ENCODE peak calls at places on chromosomes 3 and 15, in nine cellular contexts. N is cardiac fibroblast; L is CD8-positive, alpha-beta T cell; H is GM23338; B is left lung; F is AG09319; Y is IMR-90; P is neural crest cell; Z is lower lobe of right lung. S is an unnamed sample.

GRCh38 chr3:27639271-27639670 is 82.9 kb downstream of the EOMES start:
- DNase-seq in P (no peak), L (no peak), F (no peak), H (no peak), Z (no peak), N (no peak), B (no peak), Y (no peak), S (no peak)

GRCh38 chr15:50257924-50258323 is 7.6 kb downstream of the HDC start:
- DNase-seq in Y (peak), Z (no peak), F (peak), H (no peak), L (no peak), P (no peak), N (peak), B (no peak), S (no peak)

GRCh38 chr3:45559560-45560118 is 34.9 kb upstream of the LIMD1 start:
- DNase-seq in L (no peak), Z (no peak), F (no peak), N (no peak), Y (no peak), H (no peak), P (no peak), B (no peak), S (no peak)

GRCh38 chr15:98000249-98001203 is 40.0 kb downstream of the ARRDC4 start:
- DNase-seq in N (no peak), H (no peak), Y (no peak), P (no peak), B (no peak), F (no peak), L (no peak), Z (no peak), S (no peak)

GRCh38 chr3:123481722-123482457 is 33.0 kb upstream of the ADCY5 start:
- DNase-seq in L (no peak), Y (no peak), N (no peak), Z (no peak), F (no peak), P (no peak), B (no peak), H (no peak), S (no peak)

GRCh38 chr3:109154989-109155388 is 18.5 kb downstream of the C3orf85 start:
- DNase-seq in B (no peak), Z (no peak), N (peak), Y (no peak), P (no peak), L (no peak), H (no peak), F (no peak), S (no peak)

GRCh38 chr3:93994056-93994455 is 14.1 kb downstream of the ARL13B start:
- DNase-seq in Z (no peak), L (no peak), Y (peak), P (no peak), B (no peak), N (peak), F (no peak), H (no peak), S (no peak)

GRCh38 chr15:100801256-100801900 is 78.3 kb upstream of the ALDH1A3 start:
- DNase-seq in L (no peak), Z (no peak), Y (no peak), B (no peak), N (no peak), H (no peak), F (no peak), P (no peak), S (no peak)

GRCh38 chr3:134650431-134651346 is at the start of gene KY:
- DNase-seq in F (no peak), B (peak), Z (peak), P (peak), Y (peak), N (peak), L (no peak), H (peak), S (no peak)

GRCh38 chr3:98565237-98565643 is 28.2 kb downstream of the CPOX start:
- DNase-seq in Y (no peak), L (no peak), B (no peak), F (no peak), P (no peak), Z (no peak), N (no peak), H (no peak), S (no peak)

GRCh38 chr3:183163563-183163962 is 1.0 kb upstream of the LAMP3 start:
- DNase-seq in Z (no peak), P (no peak), L (no peak), N (no peak), Y (no peak), F (no peak), B (no peak), H (peak), S (no peak)

GRCh38 chr15:66023322-66023972 is 154.2 kb downstream of the RAB11A start:
- DNase-seq in H (no peak), Z (no peak), P (no peak), N (no peak), Y (no peak), B (no peak), L (no peak), F (no peak), S (no peak)

GRCh38 chr15:65611888-65612615 is 1.1 kb upstream of the INTS14 start:
- DNase-seq in L (no peak), F (no peak), N (no peak), Y (no peak), B (no peak), Z (no peak), H (peak), P (no peak), S (no peak)

GRCh38 chr3:194814878-194815357 is 129.2 kb downstream of the FAM43A start:
- DNase-seq in F (no peak), Z (no peak), Y (peak), L (no peak), N (peak), P (no peak), B (no peak), H (no peak), S (no peak)

GRCh38 chr15:80679805-80680175 is 15.3 kb upstream of the ABHD17C start:
- DNase-seq in N (no peak), P (no peak), Z (no peak), B (no peak), F (no peak), Y (no peak), L (no peak), H (no peak), S (no peak)

GRCh38 chr3:159762238-159762637 is 226.4 kb upstream of the IL12A start:
- DNase-seq in B (no peak), P (no peak), L (no peak), Y (no peak), N (no peak), H (peak), Z (no peak), F (no peak), S (no peak)

GRCh38 chr3:71066356-71066755 is 517.2 kb downstream of the FOXP1 start:
- DNase-seq in P (no peak), Z (peak), N (peak), F (no peak), H (peak), Y (no peak), B (peak), L (no peak), S (no peak)

GRCh38 chr3:167913218-167913902 is 177.8 kb downstream of the SERPINI1 start:
- DNase-seq in L (no peak), Y (peak), B (no peak), F (no peak), Z (peak), P (no peak), H (peak), N (peak), S (no peak)

GRCh38 chr3:159950156-159950898 is 38.3 kb upstream of the IL12A start:
- DNase-seq in Z (no peak), L (no peak), N (no peak), Y (no peak), F (no peak), P (no peak), B (no peak), H (no peak), S (no peak)

GRCh38 chr15:90868261-90868689 is at the start of gene FURIN:
- DNase-seq in Y (no peak), H (no peak), F (no peak), Z (no peak), B (no peak), L (no peak), N (no peak), P (no peak), S (no peak)

GRCh38 chr3:144840866-144841265 is 869.2 kb downstream of the DIPK2A start:
- DNase-seq in N (peak), F (no peak), Y (no peak), L (no peak), Z (no peak), B (no peak), H (no peak), P (no peak), S (no peak)

GRCh38 chr3:181948286-181948685 is 236.6 kb downstream of the SOX2 start:
- DNase-seq in F (no peak), H (peak), Z (no peak), N (no peak), L (no peak), P (no peak), Y (no peak), B (no peak), S (no peak)

GRCh38 chr15:83204697-83205096 is 2.9 kb downstream of the HDGFL3 start:
- DNase-seq in B (no peak), H (peak), P (no peak), Y (no peak), L (no peak), F (no peak), N (no peak), Z (no peak), S (no peak)

GRCh38 chr3:27511724-27512422 is 27.7 kb upstream of the SLC4A7 start:
- DNase-seq in N (no peak), B (no peak), Y (no peak), F (no peak), L (no peak), H (no peak), Z (no peak), P (no peak), S (no peak)

GRCh38 chr15:40054056-40054745 is 15.2 kb upstream of the SRP14 start:
- DNase-seq in L (peak), Y (peak), Z (no peak), B (peak), F (no peak), P (no peak), N (no peak), H (no peak), S (no peak)

GRCh38 chr3:61858054-61858453 is 296.7 kb downstream of the PTPRG start:
- DNase-seq in L (no peak), Y (peak), B (no peak), H (no peak), N (peak), Z (no peak), P (no peak), F (no peak), S (no peak)

DNA sequence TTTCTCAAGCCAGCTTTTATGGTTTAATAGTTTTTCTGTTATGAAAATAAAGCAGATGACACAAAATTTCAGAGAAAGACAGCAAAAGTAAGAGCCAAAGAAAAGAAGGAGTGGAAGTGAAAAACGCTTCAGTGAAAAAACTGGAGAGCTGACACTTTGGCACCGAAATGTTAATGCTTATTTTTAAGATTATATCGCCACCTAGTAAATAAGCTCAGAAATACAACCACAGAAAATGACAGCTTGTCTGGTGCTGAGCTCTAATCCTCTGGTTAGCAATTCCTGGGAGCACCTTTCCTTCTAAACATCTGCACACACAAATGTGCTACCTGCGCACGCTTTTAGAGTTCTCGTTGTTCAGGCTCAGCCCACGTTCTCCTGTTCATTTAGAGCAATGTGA is 101.7 kb downstream of the ZPLD1 start:
- DNase-seq in H (peak), L (no peak), B (no peak), F (peak), N (peak), Z (no peak), Y (peak), P (no peak), S (no peak)
- TF ChIP-seq CTCF in H (peak), L (peak), B (peak), F (peak), N (peak), Z (peak), Y (peak), P (peak), S (peak)

DNA sequence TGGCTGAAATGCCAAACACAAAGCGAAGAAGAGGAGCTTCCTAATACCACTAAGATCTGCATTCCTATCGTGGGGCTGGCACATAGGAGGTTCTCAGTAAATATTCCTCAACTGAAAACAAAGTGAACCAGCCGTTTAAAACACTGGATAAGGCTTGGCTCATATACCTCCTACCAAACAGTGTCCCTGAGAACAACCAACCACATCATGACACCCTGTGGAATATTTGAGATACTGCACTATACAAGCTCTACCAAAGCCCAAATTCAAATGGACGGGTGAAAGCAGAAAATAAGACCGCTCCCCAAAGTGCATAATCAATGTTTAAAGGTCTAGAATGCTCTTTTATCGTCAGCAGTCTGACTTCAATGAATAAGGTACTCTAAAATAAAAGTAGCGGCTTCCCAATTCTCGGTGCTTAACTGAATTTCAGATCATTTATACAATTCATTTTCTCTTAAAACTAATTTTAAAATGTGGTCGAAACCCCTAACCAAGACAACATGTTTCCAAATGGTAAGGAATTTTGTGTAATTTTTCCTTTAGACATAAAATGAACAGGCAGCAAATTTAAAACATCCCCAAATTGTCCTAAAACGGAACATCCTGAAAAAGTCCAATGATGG is 425.8 kb downstream of the ERC2 start:
- DNase-seq in L (no peak), B (no peak), P (no peak), F (peak), Z (no peak), H (peak), N (peak), Y (peak), S (no peak)
- TF ChIP-seq CTCF in L (no peak), B (peak), P (peak), F (peak), Z (peak), H (peak), N (peak), Y (peak), S (peak)

GRCh38 chr15:70348581-70349344 is 251.0 kb upstream of the TLE3 start:
- DNase-seq in H (no peak), B (peak), Z (peak), N (peak), F (no peak), P (no peak), Y (no peak), L (no peak), S (no peak)
- TF ChIP-seq CTCF in H (no peak), B (no peak), Z (no peak), N (no peak), F (no peak), P (no peak), Y (no peak), L (no peak), S (no peak)

GRCh38 chr15:31954364-31954763 is 76.0 kb upstream of the CHRNA7 start:
- DNase-seq in L (no peak), P (no peak), N (no peak), H (no peak), F (no peak), B (no peak), Z (no peak), Y (no peak), S (no peak)

GRCh38 chr15:31955734-31956133 is 74.6 kb upstream of the CHRNA7 start:
- DNase-seq in B (no peak), P (no peak), H (no peak), Y (no peak), L (no peak), Z (no peak), N (no peak), F (no peak), S (no peak)

GRCh38 chr15:31953573-31953972 is 76.7 kb upstream of the CHRNA7 start:
- DNase-seq in B (no peak), Y (no peak), N (no peak), L (no peak), H (peak), F (no peak), P (no peak), Z (no peak), S (no peak)
- TF ChIP-seq CTCF in B (no peak), Y (no peak), N (no peak), L (no peak), H (peak), F (no peak), P (peak), Z (no peak), S (no peak)

GRCh38 chr15:60799885-60800728 is 321.2 kb upstream of the ICE2 start:
- DNase-seq in B (no peak), F (no peak), Z (no peak), L (no peak), N (peak), P (no peak), Y (peak), H (no peak), S (no peak)
- TF ChIP-seq CTCF in B (no peak), F (no peak), Z (no peak), L (no peak), N (no peak), P (no peak), Y (no peak), H (no peak), S (no peak)

GRCh38 chr15:71051539-71051938 is 63.7 kb upstream of the THSD4 start:
- DNase-seq in Y (peak), N (peak), L (no peak), H (no peak), Z (no peak), F (no peak), P (no peak), B (no peak), S (no peak)

GRCh38 chr15:71052356-71052755 is 62.9 kb upstream of the THSD4 start:
- DNase-seq in H (no peak), Y (peak), B (no peak), N (peak), L (no peak), F (no peak), P (no peak), Z (no peak), S (no peak)

GRCh38 chr15:71050461-71050860 is 64.8 kb upstream of the THSD4 start:
- DNase-seq in L (no peak), Y (no peak), Z (no peak), P (no peak), N (no peak), F (no peak), H (no peak), B (no peak), S (no peak)

GRCh38 chr15:71049706-71050422 is 65.4 kb upstream of the THSD4 start:
- DNase-seq in P (no peak), Z (no peak), F (no peak), L (no peak), B (no peak), Y (peak), N (peak), H (peak), S (no peak)

DNA sequence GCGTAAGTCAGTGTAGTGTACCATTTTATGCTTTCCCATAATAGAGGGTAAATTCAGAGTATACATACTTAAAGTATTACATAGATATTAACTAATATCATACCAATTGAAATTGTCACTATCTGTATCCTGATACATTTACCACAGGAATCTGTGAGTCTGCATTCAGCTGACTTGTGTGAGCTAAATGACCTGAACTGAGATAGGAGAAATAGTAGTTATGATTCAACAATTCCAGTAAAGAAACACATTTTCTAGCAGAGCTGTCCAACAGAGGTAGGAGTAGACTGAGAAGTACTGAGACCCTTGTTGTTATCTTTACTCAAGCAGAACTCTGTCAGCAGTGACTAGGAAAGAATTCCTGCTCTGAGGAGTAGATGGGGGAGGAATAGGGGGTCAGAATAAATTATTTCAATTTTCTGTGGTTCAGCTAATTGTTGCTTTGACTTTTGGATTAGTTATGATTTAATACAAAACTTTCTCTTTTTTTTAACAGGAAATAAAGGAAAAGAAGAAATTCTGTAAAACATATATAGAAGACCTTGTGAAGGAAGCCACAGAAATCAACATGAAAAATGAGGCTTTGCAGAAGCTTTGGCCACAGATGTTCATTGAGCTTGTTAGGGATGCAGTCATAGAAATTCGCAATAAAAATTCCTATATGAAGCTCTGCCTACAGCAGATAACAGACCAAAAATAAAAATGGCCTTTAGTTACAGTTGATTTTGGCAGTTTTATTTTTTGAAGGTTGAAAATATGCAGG is 66.2 kb upstream of the THSD4 start:
- DNase-seq in H (no peak), F (peak), P (no peak), N (peak), L (no peak), Y (peak), Z (no peak), B (no peak), S (no peak)
- TF ChIP-seq CTCF in H (no peak), F (no peak), P (no peak), N (no peak), L (no peak), Y (no peak), Z (no peak), B (no peak), S (no peak)

GRCh38 chr3:42710323-42711021 is 7.9 kb upstream of the HHATL start:
- DNase-seq in L (no peak), B (peak), N (no peak), Y (no peak), F (no peak), H (no peak), P (no peak), Z (no peak), S (peak)

GRCh38 chr3:42713747-42714146 is 11.1 kb upstream of the HHATL start:
- DNase-seq in H (no peak), Z (no peak), P (no peak), Y (no peak), N (no peak), F (no peak), L (no peak), B (peak), S (no peak)

GRCh38 chr3:42712716-42713372 is 10.2 kb upstream of the HHATL start:
- DNase-seq in L (peak), P (no peak), Y (no peak), F (no peak), Z (no peak), B (peak), H (no peak), N (no peak), S (no peak)

GRCh38 chr3:42712344-42712648 is 9.7 kb upstream of the HHATL start:
- DNase-seq in Z (no peak), H (no peak), B (no peak), F (no peak), N (no peak), L (no peak), Y (no peak), P (no peak), S (no peak)

DNA sequence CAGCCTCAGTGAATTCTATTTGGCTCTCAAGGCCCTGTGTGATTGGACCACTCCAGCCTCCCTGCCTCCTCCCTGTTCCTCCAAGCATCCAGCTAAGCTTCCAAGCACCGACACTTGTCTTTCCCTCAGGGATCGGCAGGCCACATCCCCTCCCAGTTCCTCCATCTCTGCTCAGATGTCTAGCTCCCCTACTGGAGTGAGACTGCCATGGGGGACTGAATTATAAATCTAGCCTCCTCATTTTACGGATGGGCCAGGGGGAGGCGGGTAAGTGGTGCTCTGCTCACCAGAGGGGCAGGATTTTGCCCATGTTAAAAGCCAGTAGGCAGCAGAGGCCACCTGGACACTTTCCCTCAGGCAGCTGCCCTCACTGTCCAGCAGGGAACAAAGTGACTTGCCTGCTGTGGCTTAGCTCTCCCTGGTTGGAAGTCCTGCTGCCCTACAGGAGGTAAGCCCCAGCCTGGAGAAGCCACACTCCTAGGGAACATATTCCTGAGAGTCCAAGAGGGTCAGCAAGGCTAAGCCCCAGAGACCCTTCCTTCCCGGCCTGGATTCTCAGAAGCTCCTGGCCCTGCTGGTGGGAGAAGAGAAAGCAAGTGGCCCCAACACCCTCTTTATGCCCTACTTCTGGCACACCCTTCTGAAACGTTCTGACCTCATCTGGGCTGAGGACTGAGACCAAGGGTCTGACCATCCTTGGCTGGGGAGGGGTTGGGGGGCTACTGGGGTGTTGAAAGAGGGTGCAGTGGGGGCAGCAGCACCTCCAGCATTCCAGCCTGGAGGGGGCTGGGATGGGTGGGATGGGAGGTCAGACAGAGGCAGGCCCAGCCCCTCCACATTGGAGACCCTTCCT is 9.1 kb upstream of the HHATL start:
- DNase-seq in Z (no peak), P (no peak), N (no peak), L (no peak), H (peak), F (no peak), Y (no peak), B (no peak), S (peak)
- TF ChIP-seq CTCF in Z (no peak), P (no peak), N (no peak), L (no peak), H (peak), F (no peak), Y (no peak), B (no peak), S (no peak)

S was measured in mesothelial cell of epicardium.